ENCODE peak calls at places on chromosome 10, in four cellular contexts. Y, C, M and I are unnamed samples.

GRCh38 chr10:72702868-72703581 is 11.1 kb downstream of the MCU start:
- DNase-seq in Y (no peak), C (no peak), M (no peak), I (peak; percentile 68)

GRCh38 chr10:44395902-44396670 is 11.2 kb upstream of the CXCL12 start:
- DNase-seq in Y (no peak), C (no peak), M (no peak), I (no peak)

GRCh38 chr10:28284126-28284525 is 18.7 kb downstream of the MPP7 start:
- DNase-seq in Y (peak; percentile 74), C (no peak), M (no peak), I (no peak)

GRCh38 chr10:131244836-131245235 is 66.7 kb downstream of the TCERG1L start:
- DNase-seq in Y (no peak), C (no peak), M (no peak), I (no peak)

GRCh38 chr10:93436577-93436976 is 45.6 kb downstream of the MYOF start:
- DNase-seq in Y (peak; percentile 73), C (no peak), M (no peak), I (peak; percentile 99)

GRCh38 chr10:17216217-17216900 is 11.7 kb upstream of the VIM start:
- DNase-seq in Y (peak; percentile 29), C (no peak), M (peak; percentile 52), I (peak; percentile 99)

GRCh38 chr10:95861401-95861800 is 46.4 kb upstream of the CC2D2B start:
- DNase-seq in Y (peak; percentile 33), C (no peak), M (no peak), I (no peak)

GRCh38 chr10:132111121-132111731 is 45.5 kb downstream of the JAKMIP3 start:
- DNase-seq in Y (no peak), C (no peak), M (no peak), I (no peak)

GRCh38 chr10:62093863-62094291 is 174.8 kb downstream of the RTKN2 start:
- DNase-seq in Y (no peak), C (no peak), M (no peak), I (peak; percentile 53)

GRCh38 chr10:21515581-21516269 is 9.8 kb downstream of the SKIDA1 start:
- DNase-seq in Y (no peak), C (no peak), M (no peak), I (no peak)

GRCh38 chr10:67955614-67956013 is 71.2 kb downstream of the SIRT1 start:
- DNase-seq in Y (no peak), C (no peak), M (no peak), I (no peak)

DNA sequence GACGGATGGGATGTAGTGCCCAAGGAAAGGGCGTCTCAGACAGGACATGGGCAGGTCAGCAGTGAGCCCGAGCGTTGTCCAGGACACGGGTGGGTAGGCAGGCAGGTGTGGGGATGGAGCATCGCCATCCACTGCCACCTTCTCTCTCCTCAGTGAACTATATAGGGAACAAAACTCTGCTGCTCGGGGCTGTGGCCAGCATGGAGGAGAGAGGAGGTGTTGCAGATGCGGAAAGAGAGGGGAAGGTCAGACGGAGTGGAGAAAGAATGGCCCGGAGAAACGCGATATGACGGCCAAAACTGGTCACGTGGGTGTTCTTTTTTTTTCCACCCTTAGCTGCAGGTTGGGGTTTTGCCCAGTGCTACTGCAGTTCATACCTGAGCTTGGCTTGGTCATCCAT is 71.2 kb downstream of the GRID1 start:
- DNase-seq in Y (no peak), C (no peak), M (peak; percentile 3), I (no peak)
- H2BK12ac ChIP-seq in Y (no peak overlapping the region), C (no peak overlapping the region), M (no peak overlapping the region), I (no peak overlapping the region)

GRCh38 chr10:30750971-30751677 is 121.6 kb upstream of the LYZL2 start:
- DNase-seq in Y (no peak), C (no peak), M (no peak), I (no peak)

GRCh38 chr10:30749368-30749767 is 119.8 kb upstream of the LYZL2 start:
- DNase-seq in Y (no peak), C (no peak), M (no peak), I (no peak)

GRCh38 chr10:30748152-30748845 is 118.7 kb upstream of the LYZL2 start:
- DNase-seq in Y (no peak), C (no peak), M (no peak), I (peak; percentile 36)

GRCh38 chr10:30745953-30746352 is 116.4 kb upstream of the LYZL2 start:
- DNase-seq in Y (no peak), C (no peak), M (no peak), I (peak; percentile 15)

GRCh38 chr10:30747633-30748032 is 118.1 kb upstream of the LYZL2 start:
- DNase-seq in Y (no peak), C (no peak), M (no peak), I (peak; percentile 89)
- H2AK5ac ChIP-seq in Y (no peak overlapping the region), C (no peak overlapping the region), M (no peak overlapping the region), I (no peak overlapping the region)

DNA sequence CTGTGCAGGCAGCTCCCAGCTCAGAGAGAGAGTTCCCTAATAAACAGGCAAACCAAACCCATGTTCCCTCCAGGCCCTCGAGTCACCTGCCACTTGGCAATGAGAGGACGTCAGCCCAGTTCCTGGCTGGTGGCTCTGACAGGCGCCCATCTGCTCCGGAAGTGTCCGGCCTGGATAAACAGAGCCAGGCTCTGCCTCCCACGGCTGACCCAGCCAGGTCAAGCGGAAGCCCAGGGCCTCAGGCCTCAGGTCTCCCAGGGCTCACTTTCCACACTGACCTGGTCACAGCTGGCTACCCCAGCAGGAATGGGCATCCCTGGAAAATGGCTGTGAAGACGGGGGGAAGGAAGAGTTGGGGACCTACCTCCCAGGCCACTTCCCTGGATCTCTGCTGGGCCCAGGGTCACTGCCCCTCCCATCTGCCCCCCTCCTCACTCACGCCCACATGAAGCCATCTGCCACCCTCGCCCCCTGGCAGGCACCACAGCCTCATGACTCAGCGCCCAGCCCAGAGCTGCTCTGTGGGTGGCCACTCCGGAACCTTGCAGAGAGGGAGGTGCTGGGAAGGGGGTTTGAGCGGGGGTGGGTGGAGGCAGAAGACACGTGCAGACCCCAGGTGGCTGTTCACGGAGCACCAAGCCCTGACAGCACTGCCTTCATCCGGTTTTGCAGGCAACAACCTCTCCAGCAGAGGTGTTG is 37.4 kb upstream of the DUSP5 start:
- DNase-seq in Y (no peak), C (no peak), M (no peak), I (no peak)
- H2BK12ac ChIP-seq in Y (peak overlapping the region; percentile 13), C (peak overlapping the region; percentile 42), M (no peak overlapping the region), I (peak overlapping the region; percentile 6)

DNA sequence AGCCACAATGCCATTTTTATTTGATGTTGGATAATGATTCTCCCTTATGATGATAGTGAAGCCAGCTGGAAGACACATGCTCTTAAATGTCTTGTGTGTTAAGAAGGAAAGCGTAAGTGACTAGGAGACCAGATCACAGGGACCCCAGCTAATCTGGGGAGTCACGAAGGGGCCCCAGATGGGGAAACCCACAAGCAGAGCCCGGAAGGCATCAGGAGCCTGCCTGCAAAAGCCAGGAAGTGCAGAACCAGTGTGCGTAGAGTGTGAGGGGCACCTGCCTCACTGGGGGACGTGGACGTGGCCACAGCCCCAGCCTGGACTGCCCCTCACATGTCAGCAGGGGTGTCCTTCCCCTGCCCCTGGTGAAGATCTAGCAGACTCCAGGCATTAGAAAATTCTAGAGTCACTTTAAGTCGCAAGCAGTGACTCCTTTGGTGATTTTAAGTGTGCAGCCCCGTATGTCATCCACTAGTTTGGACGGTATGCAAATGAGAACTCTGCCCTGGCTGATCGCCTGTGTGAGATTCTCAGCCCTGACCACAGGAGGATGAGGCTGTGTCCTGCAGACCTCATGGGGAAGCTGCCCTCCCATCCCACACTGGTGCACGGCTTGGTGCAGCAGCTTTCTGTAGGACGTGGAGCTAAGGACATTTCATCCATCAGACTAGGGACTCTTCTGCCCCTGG is 243.0 kb downstream of the WDR37 start:
- DNase-seq in Y (no peak), C (no peak), M (no peak), I (no peak)
- H2AK5ac ChIP-seq in Y (no peak overlapping the region), C (no peak overlapping the region), M (peak overlapping the region; percentile 62), I (no peak overlapping the region)

GRCh38 chr10:129021597-129022304 is 445.3 kb upstream of the MGMT start:
- DNase-seq in Y (no peak), C (peak; percentile 18), M (peak; percentile 67), I (peak; percentile 15)
- H2BK12ac ChIP-seq in Y (no peak overlapping the region), C (no peak overlapping the region), M (no peak overlapping the region), I (no peak overlapping the region)